ENCODE peak calls at places on chromosomes 2 and 18, in six cellular contexts. I, Q, S, D, J and Z are unnamed samples.

GRCh38 chr2:121790276-121790956 is 35.0 kb downstream of the TSN start:
- DNase-seq in Q (peak; percentile 89), S (peak; percentile 86), I (no peak), J (no peak), D (no peak), Z (no peak)

GRCh38 chr2:120775261-120775660 is 39.6 kb downstream of the GLI2 start:
- DNase-seq in S (no peak), I (no peak), D (no peak), Q (no peak), J (no peak), Z (no peak)

GRCh38 chr2:236143811-236144210 is 24.4 kb downstream of the GBX2 start:
- DNase-seq in S (no peak), Q (no peak), I (no peak), D (no peak), J (no peak), Z (no peak)

GRCh38 chr2:43220229-43220981 is 6.0 kb downstream of the ZFP36L2 start:
- DNase-seq in S (peak; percentile 51), J (no peak), I (no peak), D (no peak), Q (peak; percentile 59), Z (no peak)

GRCh38 chr2:222882484-222882928 is 21.7 kb downstream of the ACSL3 start:
- DNase-seq in Q (no peak), S (no peak), I (no peak), D (no peak), J (no peak), Z (no peak)

GRCh38 chr18:63433349-63433866 is 11.1 kb upstream of the VPS4B start:
- DNase-seq in Q (peak; percentile 40), D (no peak), I (no peak), S (peak; percentile 64), J (no peak), Z (no peak)

GRCh38 chr2:176527141-176527901 is 258.1 kb downstream of the MTX2 start:
- DNase-seq in S (peak; percentile 86), D (no peak), Q (peak; percentile 47), I (no peak), J (no peak), Z (no peak)

GRCh38 chr18:72830109-72830508 is 37.7 kb downstream of the NETO1 start:
- DNase-seq in J (no peak), Q (peak; percentile 1), I (peak; percentile 66), D (no peak), S (peak; percentile 1), Z (no peak)

GRCh38 chr2:190119948-190120347 is 57.4 kb upstream of the MSTN start:
- DNase-seq in D (no peak), Q (no peak), J (no peak), S (no peak), I (peak; percentile 14), Z (peak; percentile 11)

GRCh38 chr2:144259332-144259731 is 260.6 kb downstream of the ZEB2 start:
- DNase-seq in J (no peak), S (no peak), Q (no peak), D (no peak), I (no peak), Z (no peak)

GRCh38 chr2:231383701-231384435 is 11.6 kb upstream of the B3GNT7 start:
- DNase-seq in D (no peak), I (no peak), Q (no peak), J (no peak), S (no peak), Z (no peak)

GRCh38 chr2:237507478-237507877 is 20.4 kb downstream of the MLPH start:
- DNase-seq in D (no peak), Q (no peak), I (no peak), S (no peak), J (no peak), Z (no peak)